ENCODE peak calls at places on chromosome 14, in four cellular contexts. S is HepG2, E is GM12878, L is K562. N is an unnamed sample.

GRCh38 chr14:75344396-75344795 is 65.8 kb downstream of the FOS start:
- DNase-seq in S (no peak), E (no peak), L (no peak), N (no peak)

GRCh38 chr14:52327374-52328226 is 13.5 kb downstream of the PTGER2 start:
- DNase-seq in S (no peak), E (no peak), L (no peak), N (no peak)

GRCh38 chr14:90630407-90630806 is 185.8 kb downstream of the TTC7B start:
- DNase-seq in S (no peak), E (no peak), L (no peak), N (peak; percentile 96)

GRCh38 chr14:51616724-51617409 is 34.8 kb upstream of the FRMD6 start:
- DNase-seq in S (peak; percentile 91), E (no peak), L (no peak), N (no peak)

GRCh38 chr14:103846569-103847438 is 571 bp downstream of the PPP1R13B start:
- DNase-seq in S (no peak), E (no peak), L (peak; percentile 12), N (no peak)

GRCh38 chr14:60658116-60658515 is 8.8 kb upstream of the SIX1 start:
- DNase-seq in S (no peak), E (no peak), L (no peak), N (no peak)

GRCh38 chr14:64792231-64792630 is 87.5 kb downstream of the SPTB start:
- DNase-seq in S (no peak), E (no peak), L (no peak), N (no peak)

GRCh38 chr14:50012644-50013043 is 103.7 kb downstream of the VCPKMT start:
- DNase-seq in S (no peak), E (no peak), L (no peak), N (no peak)

GRCh38 chr14:99472937-99473336 is 7.7 kb downstream of the SETD3 start:
- DNase-seq in S (no peak), E (no peak), L (no peak), N (no peak)

GRCh38 chr14:96940009-96940408 is 142.8 kb downstream of the VRK1 start:
- DNase-seq in S (peak; percentile 16), E (no peak), L (peak; percentile 55), N (peak; percentile 24)

GRCh38 chr14:66070542-66071319 is 415.4 kb upstream of the CCDC196 start:
- DNase-seq in S (peak; percentile 18), E (no peak), L (peak; percentile 47), N (peak; percentile 44)

GRCh38 chr14:53399057-53399456 is 245.9 kb upstream of the DDHD1 start:
- DNase-seq in S (no peak), E (no peak), L (peak; percentile 1), N (peak; percentile 15)
- TF ChIP-seq MAX in S (no peak), E (no peak), L (no peak), N (no peak)

GRCh38 chr14:78251308-78251707 is 81.1 kb downstream of the NRXN3 start:
- DNase-seq in S (no peak), E (no peak), L (no peak), N (no peak)

GRCh38 chr14:78259831-78260230 is 89.7 kb downstream of the NRXN3 start:
- DNase-seq in S (no peak), E (no peak), L (no peak), N (no peak)

GRCh38 chr14:78254911-78255431 is 84.8 kb downstream of the NRXN3 start:
- DNase-seq in S (no peak), E (no peak), L (no peak), N (peak; percentile 7)

DNA sequence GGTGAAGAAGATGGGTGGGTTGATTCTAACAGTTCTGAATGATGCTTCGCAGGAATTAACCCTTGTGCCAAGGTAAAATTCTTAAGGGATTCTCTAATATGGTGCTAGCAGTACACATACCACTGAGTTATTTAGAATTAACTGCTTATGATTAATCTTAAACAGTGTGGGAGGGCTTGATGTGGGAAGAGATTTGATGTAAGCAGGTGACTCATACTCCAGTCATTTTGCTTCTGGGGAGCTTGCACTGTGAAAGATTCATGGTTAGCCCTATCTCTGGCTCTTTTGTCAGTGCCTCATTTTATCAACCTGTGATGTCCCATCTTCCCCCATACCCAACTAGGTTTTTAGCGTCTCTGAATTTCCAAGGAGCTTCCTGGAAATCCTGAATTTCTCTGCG is 83.8 kb downstream of the NRXN3 start:
- DNase-seq in S (no peak), E (no peak), L (peak; percentile 3), N (peak; percentile 16)
- TF ChIP-seq MAX in S (no peak), E (no peak), L (no peak), N (no peak)

GRCh38 chr14:92458959-92459478 is 54.6 kb upstream of the RIN3 start:
- DNase-seq in S (no peak), E (no peak), L (no peak), N (no peak)
- TF ChIP-seq MAX in S (no peak), E (no peak), L (no peak), N (no peak)

GRCh38 chr14:33836895-33837577 is 113.8 kb downstream of the EGLN3 start:
- DNase-seq in S (no peak), E (no peak), L (no peak), N (no peak)
- TF ChIP-seq MAX in S (no peak), E (no peak), L (no peak), N (no peak)

GRCh38 chr14:27056586-27056985 is 458.8 kb upstream of the NOVA1 start:
- DNase-seq in S (no peak), E (no peak), L (no peak), N (no peak)
- TF ChIP-seq MAX in S (no peak), E (no peak), L (no peak), N (no peak)

GRCh38 chr14:36662258-36662542 is 540 bp downstream of the PAX9 start:
- DNase-seq in S (no peak), E (no peak), L (no peak), N (no peak)
- TF ChIP-seq MAX in S (no peak), E (no peak), L (no peak), N (no peak)